ENCODE peak calls at places on chromosomes 12 and 14, in eight cellular contexts. E is Peyer's patch; X is pancreas; F is A673; U is effector memory CD4-positive, alpha-beta T cell; V is adipocyte; N is gastrocnemius medialis; H is ovary. J is an unnamed sample. For H3K4me1, the result is how much of the 10 kb centered on the place peaks cover.

GRCh38 chr12:70606001-70606400 is 31.2 kb downstream of the PTPRB start:
- DNase-seq in N (no peak), U (no peak), X (no peak), H (no peak), F (no peak), E (no peak), V (no peak), J (no peak)

GRCh38 chr14:61438860-61439765 is 117.7 kb downstream of the PRKCH start:
- DNase-seq in E (no peak), V (peak), U (no peak), F (peak), H (no peak), X (peak), N (peak), J (peak)

GRCh38 chr12:51848843-51849735 is 571 bp upstream of the FIGNL2 start:
- DNase-seq in N (no peak), X (no peak), E (no peak), U (no peak), H (no peak), F (no peak), V (peak), J (no peak)

GRCh38 chr14:29240046-29240445 is 473.5 kb downstream of the FOXG1 start:
- DNase-seq in V (peak), U (no peak), F (peak), N (no peak), H (no peak), E (no peak), X (no peak), J (no peak)

GRCh38 chr14:73553845-73554244 is 4.9 kb downstream of the HEATR4 start:
- DNase-seq in X (no peak), F (peak), V (no peak), H (no peak), U (no peak), E (no peak), N (no peak), J (no peak)

GRCh38 chr12:3035815-3036702 is 41.1 kb upstream of the TSPAN9 start:
- DNase-seq in U (no peak), X (no peak), E (no peak), V (peak), N (no peak), F (peak), H (no peak), J (no peak)

GRCh38 chr14:65250162-65250495 is 147.8 kb upstream of the MAX start:
- DNase-seq in U (no peak), X (peak), F (no peak), V (no peak), H (no peak), N (no peak), E (no peak), J (no peak)

GRCh38 chr12:44581642-44582242 is 294.4 kb downstream of the NELL2 start:
- DNase-seq in N (no peak), F (peak), X (no peak), V (no peak), H (no peak), E (no peak), U (no peak), J (no peak)

GRCh38 chr12:88578274-88578673 is 2.0 kb downstream of the KITLG start:
- DNase-seq in V (peak), X (no peak), F (no peak), H (no peak), U (no peak), N (no peak), E (no peak), J (no peak)

GRCh38 chr14:51035611-51036192 is 59.2 kb downstream of the TRIM9 start:
- DNase-seq in X (no peak), F (no peak), E (no peak), V (no peak), N (no peak), U (no peak), H (no peak), J (no peak)

GRCh38 chr14:33812181-33812580 is 138.7 kb downstream of the EGLN3 start:
- DNase-seq in F (no peak), V (no peak), H (no peak), N (no peak), E (no peak), X (no peak), U (no peak), J (no peak)

GRCh38 chr12:12612403-12612802 is 727 bp downstream of the CREBL2 start:
- DNase-seq in N (no peak), V (peak), H (no peak), E (no peak), U (no peak), F (peak), X (no peak), J (no peak)

GRCh38 chr12:570949-571794 is 92.1 kb downstream of the NINJ2 start:
- DNase-seq in N (peak), E (peak), F (peak), V (peak), H (peak), U (no peak), X (no peak), J (no peak)

GRCh38 chr12:12870454-12870853 is 20.9 kb upstream of the GPRC5A start:
- DNase-seq in F (no peak), X (no peak), E (no peak), U (no peak), V (peak), N (no peak), H (no peak), J (no peak)

GRCh38 chr14:75969126-75969525 is 12.7 kb downstream of the TGFB3 start:
- DNase-seq in X (no peak), H (no peak), N (no peak), U (no peak), E (no peak), V (no peak), F (no peak), J (no peak)

GRCh38 chr12:98188649-98189048 is 326.7 kb upstream of the TMPO start:
- DNase-seq in E (no peak), N (no peak), V (no peak), H (no peak), X (no peak), F (peak), U (no peak), J (no peak)

GRCh38 chr12:40647651-40648050 is 44.6 kb upstream of the CNTN1 start:
- DNase-seq in V (no peak), N (no peak), E (no peak), U (no peak), H (no peak), X (no peak), F (no peak), J (no peak)

GRCh38 chr12:96297504-96297903 is 102.7 kb downstream of the CDK17 start:
- DNase-seq in E (no peak), U (no peak), H (no peak), V (no peak), F (no peak), X (no peak), N (no peak), J (no peak)

GRCh38 chr14:75259946-75260545 is 18.6 kb upstream of the FOS start:
- DNase-seq in F (no peak), V (peak), N (no peak), E (no peak), H (no peak), U (no peak), X (no peak), J (no peak)

GRCh38 chr12:93429852-93430251 is 11.9 kb downstream of the UBE2N start:
- DNase-seq in U (no peak), N (no peak), V (no peak), X (no peak), F (no peak), E (no peak), H (no peak), J (no peak)

GRCh38 chr12:93429448-93429847 is 12.3 kb downstream of the UBE2N start:
- DNase-seq in N (no peak), F (no peak), X (no peak), H (no peak), E (no peak), V (no peak), U (no peak), J (no peak)

GRCh38 chr12:93430280-93430679 is 11.5 kb downstream of the UBE2N start:
- DNase-seq in F (no peak), V (no peak), H (no peak), U (no peak), E (no peak), N (no peak), X (no peak), J (no peak)

GRCh38 chr12:93438266-93439050 is 3.3 kb downstream of the UBE2N start:
- DNase-seq in F (no peak), H (no peak), V (no peak), E (no peak), U (no peak), N (no peak), X (no peak), J (no peak)

GRCh38 chr12:93434305-93434704 is 7.4 kb downstream of the UBE2N start:
- DNase-seq in V (peak), E (no peak), U (no peak), H (no peak), X (no peak), N (no peak), F (no peak), J (no peak)
- H3K4me1 ChIP-seq in V (under half), E (under half), U (under half), H (under half), X (under half), N (half or more), F (under half), J (half or more)

GRCh38 chr14:21093769-21094681 is 4.4 kb downstream of the ZNF219 start:
- DNase-seq in N (no peak), X (no peak), U (no peak), E (no peak), V (peak), H (peak), F (peak), J (no peak)

GRCh38 chr14:21097616-21098133 is 780 bp downstream of the ZNF219 start:
- DNase-seq in F (peak), X (peak), H (peak), U (no peak), V (peak), N (no peak), E (peak), J (no peak)

GRCh38 chr14:21096889-21097615 is 1.4 kb downstream of the ZNF219 start:
- DNase-seq in F (no peak), H (no peak), E (no peak), X (no peak), U (no peak), V (peak), N (no peak), J (no peak)

GRCh38 chr14:21096438-21096837 is 2.0 kb downstream of the ZNF219 start:
- DNase-seq in U (no peak), N (no peak), H (no peak), E (no peak), X (no peak), F (no peak), V (no peak), J (no peak)

DNA sequence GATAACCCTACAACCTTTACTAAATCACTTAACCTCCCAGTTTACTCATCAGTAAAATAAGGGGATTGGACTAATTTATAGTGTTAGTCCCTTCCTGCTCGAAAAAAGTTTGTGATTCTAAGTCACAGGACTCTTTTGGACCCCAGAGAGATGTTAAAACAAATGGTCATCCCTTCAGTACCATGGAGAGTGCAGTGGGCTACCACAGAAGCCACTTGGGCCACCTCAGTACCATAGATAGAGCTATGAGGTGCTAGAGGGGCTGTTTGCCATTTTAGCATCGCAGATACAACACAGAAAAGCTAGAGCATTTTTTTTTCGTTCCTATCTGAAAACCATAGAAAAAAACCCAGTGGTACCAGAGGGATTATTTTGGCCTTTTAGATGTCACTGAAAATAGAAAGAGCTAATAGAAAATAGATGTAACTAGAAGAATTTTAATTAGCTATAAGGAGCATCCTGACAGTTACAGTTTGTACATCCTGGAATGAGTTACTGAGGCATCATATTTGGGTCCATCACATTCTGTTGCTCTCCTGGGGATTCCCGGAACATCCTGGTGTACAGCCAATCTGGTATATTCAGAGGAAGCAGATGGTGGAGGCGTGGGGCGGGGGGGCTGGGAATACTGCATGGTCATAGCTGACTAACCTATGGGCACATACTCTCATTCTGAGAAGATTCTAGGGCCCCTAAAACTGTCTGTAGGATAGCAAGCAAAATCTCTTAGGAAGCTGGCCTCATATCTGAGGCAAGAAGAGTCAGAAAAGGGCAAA is 2.8 kb downstream of the ZNF219 start:
- DNase-seq in V (peak), E (no peak), H (no peak), X (no peak), F (no peak), U (no peak), N (no peak), J (no peak)
- H3K4me1 ChIP-seq in V (under half), E (under half), H (under half), X (under half), F (half or more), U (under half), N (under half), J (under half)

DNA sequence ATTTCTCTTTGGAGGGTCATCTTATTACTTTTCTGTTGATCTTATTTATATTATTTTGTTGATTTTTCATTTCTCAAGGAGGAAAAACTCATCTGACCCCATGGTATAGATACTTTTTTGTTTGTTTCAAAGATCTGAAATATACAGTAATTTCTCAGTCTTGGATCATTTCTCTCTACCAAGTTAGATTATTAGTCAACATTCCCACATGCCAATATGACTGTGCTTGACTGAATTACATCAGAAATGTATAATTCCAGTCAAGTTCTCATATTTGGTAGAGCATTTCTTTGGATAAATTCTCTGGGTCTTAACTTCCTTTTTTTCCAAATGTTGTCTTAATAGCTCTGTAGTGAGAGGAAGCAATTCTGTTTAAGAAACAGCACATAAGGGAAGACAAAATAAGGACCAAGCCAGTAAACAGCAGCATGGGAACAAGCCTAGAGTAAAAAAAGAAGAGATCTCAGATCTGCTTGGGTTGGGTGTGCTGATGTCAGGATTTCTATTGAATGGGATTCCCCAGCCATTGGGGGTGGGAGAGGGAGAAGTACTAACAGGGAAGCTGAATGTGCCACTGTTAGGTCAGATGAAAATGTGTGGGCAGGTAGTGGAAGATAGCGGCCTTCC is 14.3 kb upstream of the DYRK2 start:
- DNase-seq in V (no peak), E (no peak), X (no peak), H (no peak), U (no peak), F (no peak), N (no peak), J (no peak)
- H3K4me1 ChIP-seq in V (under half), E (under half), X (under half), H (under half), U (under half), F (under half), N (under half), J (half or more)

GRCh38 chr12:31496257-31496656 is 94.7 kb downstream of the DENND5B start:
- DNase-seq in F (no peak), N (no peak), E (no peak), H (no peak), V (peak), U (no peak), X (no peak), J (no peak)

GRCh38 chr12:31491395-31491794 is 99.5 kb downstream of the DENND5B start:
- DNase-seq in N (no peak), V (no peak), F (peak), X (no peak), H (no peak), E (no peak), U (no peak), J (no peak)

GRCh38 chr12:31492599-31493196 is 98.2 kb downstream of the DENND5B start:
- DNase-seq in E (no peak), U (no peak), N (no peak), X (no peak), H (no peak), F (no peak), V (no peak), J (no peak)

GRCh38 chr12:31491819-31492598 is 98.9 kb downstream of the DENND5B start:
- DNase-seq in U (no peak), N (no peak), F (peak), H (no peak), V (peak), X (no peak), E (no peak), J (no peak)

GRCh38 chr12:31494455-31494854 is 96.5 kb downstream of the DENND5B start:
- DNase-seq in E (no peak), X (no peak), V (no peak), F (peak), H (no peak), U (no peak), N (no peak), J (no peak)
- H3K4me1 ChIP-seq in E (under half), X (under half), V (under half), F (under half), H (under half), U (under half), N (under half), J (under half)

DNA sequence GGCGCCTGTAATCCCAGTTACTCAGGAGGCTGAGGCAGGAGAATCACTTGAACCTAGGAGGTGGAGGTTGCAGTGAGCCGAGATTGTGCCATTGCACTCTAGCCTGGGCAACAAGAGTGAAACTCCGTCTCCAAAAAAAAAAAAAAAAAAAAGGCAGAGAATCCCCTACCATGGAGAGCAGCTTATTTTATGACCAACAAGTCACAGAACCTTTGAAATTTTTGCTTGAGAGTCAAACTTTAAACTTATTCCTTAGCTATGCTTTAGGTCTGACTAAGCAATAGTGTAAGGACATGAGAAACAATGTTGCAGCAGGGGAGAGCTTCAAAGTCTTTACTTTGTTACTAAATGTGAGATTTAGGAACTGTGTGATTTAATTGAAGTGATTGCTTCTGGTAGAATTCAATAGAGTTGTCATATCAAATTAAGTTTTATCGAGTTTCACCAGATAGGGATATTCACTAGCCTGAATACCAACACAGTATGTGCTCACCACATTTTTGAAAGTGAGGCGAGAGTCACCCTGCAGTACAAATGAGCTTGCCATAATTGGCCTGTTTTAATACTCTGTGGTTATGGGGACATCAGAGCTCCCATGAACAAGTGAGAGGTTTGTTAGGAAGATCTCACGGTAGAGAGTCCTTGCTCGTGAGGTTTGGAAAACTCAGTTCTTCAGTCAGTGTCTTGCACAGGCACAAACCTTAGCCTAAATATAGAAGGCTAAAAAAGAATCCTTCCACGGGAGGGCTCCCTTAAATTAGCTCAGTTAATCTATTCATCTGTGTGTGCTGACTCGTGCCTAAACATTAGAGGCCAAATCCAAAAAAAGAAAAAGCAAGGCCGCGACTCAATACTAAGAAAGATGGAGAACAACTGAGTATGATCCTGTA is 108.6 kb downstream of the SAMD4A start:
- DNase-seq in V (no peak), X (no peak), F (peak), U (no peak), E (no peak), N (no peak), H (no peak), J (no peak)
- H3K4me1 ChIP-seq in V (half or more), X (under half), F (under half), U (under half), E (under half), N (half or more), H (under half), J (under half)

GRCh38 chr12:49702009-49702408 is 5.2 kb downstream of the FMNL3 start:
- DNase-seq in U (no peak), V (no peak), F (no peak), H (no peak), N (no peak), E (no peak), X (no peak), J (no peak)

GRCh38 chr12:49702676-49703228 is 4.5 kb downstream of the FMNL3 start:
- DNase-seq in U (no peak), H (no peak), F (no peak), X (no peak), V (peak), E (no peak), N (no peak), J (no peak)

GRCh38 chr12:49706351-49707126 is 666 bp downstream of the FMNL3 start:
- DNase-seq in N (no peak), H (peak), U (no peak), V (peak), F (peak), E (no peak), X (peak), J (no peak)

GRCh38 chr12:49705479-49706267 is 1.5 kb downstream of the FMNL3 start:
- DNase-seq in X (no peak), N (no peak), V (peak), H (peak), F (peak), E (no peak), U (no peak), J (peak)

DNA sequence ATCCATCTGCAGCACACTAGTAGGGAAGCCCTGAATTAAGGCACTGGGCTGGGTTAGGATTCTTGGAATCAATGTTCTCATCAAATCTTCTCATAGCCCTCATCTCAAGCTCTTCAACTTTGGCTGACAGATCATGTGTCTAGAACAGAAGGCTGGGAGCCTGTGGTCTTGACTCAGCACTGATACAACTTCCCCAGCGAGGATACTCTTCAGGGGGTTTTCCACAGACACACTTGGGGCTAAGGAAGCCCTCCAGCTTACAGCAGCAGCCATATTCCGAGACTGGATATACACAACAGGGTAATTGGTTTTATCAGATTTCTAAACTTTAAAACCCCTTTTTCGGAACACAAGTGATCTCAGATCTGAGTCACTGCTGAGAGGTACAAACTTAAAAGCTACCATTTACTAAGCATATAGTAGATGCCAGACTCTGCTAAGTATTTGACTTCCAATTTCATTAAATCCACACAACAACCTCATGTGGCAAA is 3.5 kb downstream of the FMNL3 start:
- DNase-seq in E (no peak), V (peak), H (no peak), U (peak), F (no peak), X (no peak), N (no peak), J (peak)
- H3K4me1 ChIP-seq in E (under half), V (under half), H (under half), U (under half), F (under half), X (under half), N (under half), J (under half)

J was measured in CD8-positive, alpha-beta T cell.